ENCODE peak calls at places on chromosomes 11 and 22, in nine cellular contexts. J is nucleus accumbens; Y is neuronal stem cell; T is GM23248; P is NCI-H1105; F is activated naive CD8-positive, alpha-beta T cell treated with anti-CD3 and anti-CD28 coated beads, Interleukin-2, amount 10 ng/mL, durations not matched to agents 7 days and 5 days; V is endothelial cell; H is HFFc6; L is MV-4-11. Z is an unnamed sample.

GRCh38 chr11:44310456-44311272 is 725 bp upstream of the ALX4 start:
- DNase-seq in J (no peak), Y (no peak), T (no peak), P (no peak), F (no peak), V (no peak), H (no peak), L (no peak), Z (no peak)

GRCh38 chr22:44554411-44554810 is 56.4 kb upstream of the RTL6 start:
- DNase-seq in J (no peak), Y (no peak), T (no peak), P (no peak), F (no peak), V (no peak), H (no peak), L (no peak), Z (no peak)

GRCh38 chr11:73087730-73088129 is 54.4 kb downstream of the FCHSD2 start:
- DNase-seq in J (no peak), Y (no peak), T (no peak), P (no peak), F (no peak), V (no peak), H (peak; percentile 2), L (peak; percentile 93), Z (no peak)

GRCh38 chr11:13434247-13435205 is 28.5 kb downstream of the BTBD10 start:
- DNase-seq in J (no peak), Y (no peak), T (no peak), P (no peak), F (no peak), V (no peak), H (no peak), L (no peak), Z (no peak)

GRCh38 chr22:41668971-41669911 is 19.4 kb downstream of the SNU13 start:
- DNase-seq in J (no peak), Y (no peak), T (peak; percentile 84), P (no peak), F (no peak), V (no peak), H (peak; percentile 85), L (no peak), Z (no peak)

GRCh38 chr11:102268985-102269470 is 48.3 kb upstream of the BIRC3 start:
- DNase-seq in J (no peak), Y (no peak), T (no peak), P (no peak), F (no peak), V (no peak), H (no peak), L (no peak), Z (no peak)

GRCh38 chr11:2515401-2516275 is 70.8 kb downstream of the KCNQ1 start:
- DNase-seq in J (no peak), Y (no peak), T (no peak), P (no peak), F (peak; percentile 24), V (peak; percentile 2), H (no peak), L (no peak), Z (no peak)

GRCh38 chr11:120917536-120918239 is 106.2 kb upstream of the TBCEL start:
- DNase-seq in J (no peak), Y (no peak), T (no peak), P (no peak), F (no peak), V (no peak), H (no peak), L (no peak), Z (no peak)

GRCh38 chr11:119567667-119568582 is 145.0 kb upstream of the THY1 start:
- DNase-seq in J (no peak), Y (no peak), T (peak; percentile 93), P (no peak), F (no peak), V (no peak), H (peak; percentile 90), L (no peak), Z (peak; percentile 68)

GRCh38 chr22:49838771-49839717 is 11.4 kb upstream of the BRD1 start:
- DNase-seq in J (no peak), Y (no peak), T (no peak), P (no peak), F (peak; percentile 80), V (no peak), H (no peak), L (no peak), Z (no peak)

GRCh38 chr22:23574371-23574811 is 5.7 kb downstream of the IGLL1 start:
- DNase-seq in J (no peak), Y (no peak), T (no peak), P (no peak), F (peak; percentile 26), V (no peak), H (no peak), L (no peak), Z (no peak)

GRCh38 chr11:111586305-111586915 is 15.8 kb upstream of the SIK2 start:
- DNase-seq in J (no peak), Y (no peak), T (peak; percentile 75), P (peak; percentile 51), F (no peak), V (peak; percentile 37), H (peak; percentile 39), L (peak; percentile 39), Z (peak; percentile 55)

GRCh38 chr11:75535039-75535563 is 9.4 kb upstream of the GDPD5 start:
- DNase-seq in J (no peak), Y (no peak), T (no peak), P (no peak), F (no peak), V (no peak), H (no peak), L (no peak), Z (no peak)

GRCh38 chr11:6319879-6320410 is 356 bp downstream of the CAVIN3 start:
- DNase-seq in J (no peak), Y (peak; percentile 71), T (peak; percentile 99), P (no peak), F (peak; percentile 61), V (peak; percentile 62), H (peak; percentile 95), L (no peak), Z (no peak)

GRCh38 chr11:72570893-72571741 is 103.1 kb downstream of the PDE2A start:
- DNase-seq in J (no peak), Y (no peak), T (no peak), P (no peak), F (no peak), V (no peak), H (no peak), L (no peak), Z (no peak)

GRCh38 chr11:46279393-46280099 is 2.1 kb downstream of the CREB3L1 start:
- DNase-seq in J (no peak), Y (no peak), T (peak; percentile 80), P (no peak), F (no peak), V (peak; percentile 38), H (peak; percentile 60), L (no peak), Z (no peak)

GRCh38 chr11:77770629-77771028 is 49.9 kb downstream of the RSF1 start:
- DNase-seq in J (no peak), Y (no peak), T (no peak), P (no peak), F (no peak), V (no peak), H (no peak), L (peak; percentile 64), Z (no peak)

GRCh38 chr11:45815747-45816146 is 10.8 kb downstream of the SLC35C1 start:
- DNase-seq in J (no peak), Y (no peak), T (peak; percentile 46), P (no peak), F (no peak), V (no peak), H (peak; percentile 60), L (no peak), Z (no peak)

GRCh38 chr22:45026511-45026910 is 16.7 kb upstream of the PHF21B start:
- DNase-seq in J (no peak), Y (no peak), T (no peak), P (no peak), F (no peak), V (no peak), H (no peak), L (peak; percentile 68), Z (no peak)

GRCh38 chr11:19769820-19770219 is 57.2 kb downstream of the NAV2 start:
- DNase-seq in J (no peak), Y (no peak), T (peak; percentile 61), P (no peak), F (no peak), V (no peak), H (peak; percentile 53), L (no peak), Z (no peak)

GRCh38 chr11:109869536-109869935 is 223.7 kb upstream of the ZC3H12C start:
- DNase-seq in J (no peak), Y (no peak), T (no peak), P (no peak), F (no peak), V (no peak), H (no peak), L (no peak), Z (no peak)

GRCh38 chr11:123137496-123138270 is 57.4 kb downstream of the CLMP start:
- DNase-seq in J (no peak), Y (peak; percentile 20), T (peak; percentile 92), P (no peak), F (no peak), V (peak; percentile 27), H (peak; percentile 89), L (peak; percentile 50), Z (no peak)